ENCODE peak calls at places on chromosomes 11 and 22, in four cellular contexts. One of them, this sample, is unnamed.

GRCh38 chr11:30196400-30197206 is 34.2 kb upstream of the FSHB start:
- DNase-seq in K562: peak
- DNase-seq in HepG2: peak
- DNase-seq in endothelial cell of umbilical vein: peak
- DNase-seq in this sample: no peak

GRCh38 chr22:37276771-37277170 is 5.5 kb upstream of the CYTH4 start:
- DNase-seq in K562: no peak
- DNase-seq in HepG2: no peak
- DNase-seq in endothelial cell of umbilical vein: no peak
- DNase-seq in this sample: no peak

GRCh38 chr22:30305519-30305905 is 16.2 kb upstream of the CASTOR1 start:
- DNase-seq in K562: no peak
- DNase-seq in HepG2: no peak
- DNase-seq in endothelial cell of umbilical vein: peak
- DNase-seq in this sample: peak

GRCh38 chr11:28537822-28538221 is 429.6 kb downstream of the METTL15 start:
- DNase-seq in K562: no peak
- DNase-seq in HepG2: no peak
- DNase-seq in endothelial cell of umbilical vein: no peak
- DNase-seq in this sample: no peak

GRCh38 chr11:18012314-18012905 is 437 bp downstream of the SERGEF start:
- DNase-seq in K562: peak
- DNase-seq in HepG2: peak
- DNase-seq in endothelial cell of umbilical vein: peak
- DNase-seq in this sample: no peak

GRCh38 chr11:132137981-132138313 is 767.5 kb downstream of the NTM start:
- DNase-seq in K562: no peak
- DNase-seq in HepG2: no peak
- DNase-seq in endothelial cell of umbilical vein: no peak
- DNase-seq in this sample: no peak

GRCh38 chr11:3122775-3123201 is 42.3 kb downstream of the OSBPL5 start:
- DNase-seq in K562: no peak
- DNase-seq in HepG2: no peak
- DNase-seq in endothelial cell of umbilical vein: no peak
- DNase-seq in this sample: no peak

GRCh38 chr11:97751405-97751804 is 1269.3 kb upstream of the CNTN5 start:
- DNase-seq in K562: no peak
- DNase-seq in HepG2: no peak
- DNase-seq in endothelial cell of umbilical vein: no peak
- DNase-seq in this sample: no peak

GRCh38 chr11:30552839-30553238 is 33.3 kb downstream of the MPPED2 start:
- DNase-seq in K562: no peak
- DNase-seq in HepG2: no peak
- DNase-seq in endothelial cell of umbilical vein: no peak
- DNase-seq in this sample: no peak

GRCh38 chr22:27754247-27754887 is 47.2 kb downstream of the MN1 start:
- DNase-seq in K562: no peak
- DNase-seq in HepG2: no peak
- DNase-seq in endothelial cell of umbilical vein: no peak
- DNase-seq in this sample: no peak

GRCh38 chr11:66976048-66976467 is 954 bp downstream of the C11orf86 start:
- DNase-seq in K562: peak
- DNase-seq in HepG2: peak
- DNase-seq in endothelial cell of umbilical vein: peak
- DNase-seq in this sample: no peak

GRCh38 chr11:116287866-116288265 is 484.9 kb downstream of the BUD13 start:
- DNase-seq in K562: no peak
- DNase-seq in HepG2: no peak
- DNase-seq in endothelial cell of umbilical vein: no peak
- DNase-seq in this sample: no peak

GRCh38 chr11:27088353-27088752 is 47.7 kb downstream of the BBOX1 start:
- DNase-seq in K562: no peak
- DNase-seq in HepG2: no peak
- DNase-seq in endothelial cell of umbilical vein: no peak
- DNase-seq in this sample: no peak

GRCh38 chr11:115360186-115360824 is 143.9 kb downstream of the CADM1 start:
- DNase-seq in K562: no peak
- DNase-seq in HepG2: no peak
- DNase-seq in endothelial cell of umbilical vein: no peak
- DNase-seq in this sample: no peak

GRCh38 chr22:36461665-36462474 is 19.6 kb downstream of the TXN2 start:
- DNase-seq in K562: no peak
- DNase-seq in HepG2: peak
- DNase-seq in endothelial cell of umbilical vein: peak
- DNase-seq in this sample: no peak

GRCh38 chr11:120180571-120181445 is 30.0 kb upstream of the OAF start:
- DNase-seq in K562: no peak
- DNase-seq in HepG2: peak
- DNase-seq in endothelial cell of umbilical vein: peak
- DNase-seq in this sample: no peak

GRCh38 chr22:32355760-32356159 is 1.9 kb upstream of the RFPL3 start:
- DNase-seq in K562: no peak
- DNase-seq in HepG2: peak
- DNase-seq in endothelial cell of umbilical vein: no peak
- DNase-seq in this sample: no peak

GRCh38 chr11:96105197-96105895 is 181.4 kb upstream of the MTMR2 start:
- DNase-seq in K562: no peak
- DNase-seq in HepG2: peak
- DNase-seq in endothelial cell of umbilical vein: no peak
- DNase-seq in this sample: no peak

GRCh38 chr11:90250970-90251369 is 28.1 kb upstream of the CHORDC1 start:
- DNase-seq in K562: no peak
- DNase-seq in HepG2: peak
- DNase-seq in endothelial cell of umbilical vein: peak
- DNase-seq in this sample: no peak

GRCh38 chr22:50414476-50415248 is 60.2 kb downstream of the SBF1 start:
- DNase-seq in K562: no peak
- DNase-seq in HepG2: no peak
- DNase-seq in endothelial cell of umbilical vein: no peak
- DNase-seq in this sample: no peak
- H3K4me2 ChIP-seq in K562: no peak
- H3K4me2 ChIP-seq in HepG2: no peak
- H3K4me2 ChIP-seq in endothelial cell of umbilical vein: no peak
- H3K4me2 ChIP-seq in this sample: no peak

GRCh38 chr22:33969052-33969451 is 48.8 kb upstream of the LARGE1 start:
- DNase-seq in K562: no peak
- DNase-seq in HepG2: no peak
- DNase-seq in endothelial cell of umbilical vein: no peak
- DNase-seq in this sample: no peak
- TF ChIP-seq MYC in K562: no peak
- TF ChIP-seq MYC in HepG2: no peak
- TF ChIP-seq MYC in endothelial cell of umbilical vein: no peak
- TF ChIP-seq MYC in this sample: no peak

GRCh38 chr11:9577032-9577431 is 3.6 kb downstream of the WEE1 start:
- DNase-seq in K562: no peak
- DNase-seq in HepG2: no peak
- DNase-seq in endothelial cell of umbilical vein: peak
- DNase-seq in this sample: no peak
- H3K4me2 ChIP-seq in K562: peak
- H3K4me2 ChIP-seq in HepG2: peak
- H3K4me2 ChIP-seq in endothelial cell of umbilical vein: peak
- H3K4me2 ChIP-seq in this sample: peak

DNA sequence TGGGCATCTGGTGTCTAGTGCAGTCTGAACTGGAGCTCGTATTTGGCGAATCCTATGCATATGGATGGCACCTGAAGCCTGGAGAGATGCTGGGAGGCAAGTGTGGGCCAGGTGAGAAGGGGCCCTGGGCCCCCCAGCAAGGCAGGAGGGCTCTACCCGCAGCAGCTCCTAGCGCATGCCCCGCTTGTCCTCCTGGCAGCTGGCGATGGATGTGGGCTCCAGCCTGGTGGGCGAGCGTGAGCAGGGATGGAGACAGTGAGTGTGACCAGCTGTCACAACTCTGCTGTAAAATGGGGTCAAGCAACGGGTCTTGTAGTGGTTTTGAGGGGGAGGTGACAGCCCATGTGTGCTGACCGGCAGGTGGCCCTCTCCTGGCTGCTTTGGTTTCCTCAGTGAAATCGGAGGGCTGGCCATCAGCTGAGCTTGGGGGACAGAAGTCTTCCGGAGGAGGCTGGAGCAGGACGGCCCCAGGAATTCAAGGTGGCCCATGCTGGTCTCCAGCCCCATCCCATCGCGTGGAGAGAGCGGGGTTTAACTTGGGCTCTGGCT is 12.0 kb downstream of the FRMD8 start:
- DNase-seq in K562: no peak
- DNase-seq in HepG2: no peak
- DNase-seq in endothelial cell of umbilical vein: no peak
- DNase-seq in this sample: no peak
- TF ChIP-seq MYC in K562: no peak
- TF ChIP-seq MYC in HepG2: no peak
- TF ChIP-seq MYC in endothelial cell of umbilical vein: no peak
- TF ChIP-seq MYC in this sample: no peak